ENCODE peak calls at places on chromosome 15, in five cellular contexts. One of them, this sample, is unnamed.

GRCh38 chr15:39594056-39594763 is 13.3 kb downstream of the THBS1 start:
- DNase-seq in HFF-Myc: no peak
- DNase-seq in stromal cell of bone marrow: peak; percentile 4
- DNase-seq in midbrain: no peak
- DNase-seq in neuronal stem cell: no peak
- DNase-seq in this sample: no peak

GRCh38 chr15:48647963-48648362 is 2.5 kb upstream of the FBN1 start:
- DNase-seq in neuronal stem cell: no peak
- DNase-seq in stromal cell of bone marrow: no peak
- DNase-seq in midbrain: peak; percentile 34
- DNase-seq in HFF-Myc: no peak
- DNase-seq in this sample: no peak

GRCh38 chr15:78679089-78679511 is 38.1 kb upstream of the CHRNB4 start:
- DNase-seq in neuronal stem cell: no peak
- DNase-seq in midbrain: no peak
- DNase-seq in stromal cell of bone marrow: no peak
- DNase-seq in HFF-Myc: no peak
- DNase-seq in this sample: no peak

GRCh38 chr15:68298336-68298735 is 20.8 kb downstream of the FEM1B start:
- DNase-seq in midbrain: no peak
- DNase-seq in stromal cell of bone marrow: no peak
- DNase-seq in HFF-Myc: no peak
- DNase-seq in neuronal stem cell: no peak
- DNase-seq in this sample: no peak

GRCh38 chr15:65655457-65655856 is 33.7 kb downstream of the SLC24A1 start:
- DNase-seq in midbrain: no peak
- DNase-seq in stromal cell of bone marrow: no peak
- DNase-seq in HFF-Myc: no peak
- DNase-seq in neuronal stem cell: no peak
- DNase-seq in this sample: no peak

GRCh38 chr15:53378096-53378620 is 381.3 kb downstream of the WDR72 start:
- DNase-seq in stromal cell of bone marrow: no peak
- DNase-seq in midbrain: no peak
- DNase-seq in neuronal stem cell: peak; percentile 32
- DNase-seq in HFF-Myc: no peak
- DNase-seq in this sample: no peak

GRCh38 chr15:74315626-74316025 is 51.8 kb downstream of the CYP11A1 start:
- DNase-seq in midbrain: no peak
- DNase-seq in HFF-Myc: no peak
- DNase-seq in neuronal stem cell: no peak
- DNase-seq in stromal cell of bone marrow: no peak
- DNase-seq in this sample: peak; percentile 60

GRCh38 chr15:37132826-37133417 is 32.6 kb upstream of the MEIS2 start:
- DNase-seq in neuronal stem cell: no peak
- DNase-seq in stromal cell of bone marrow: no peak
- DNase-seq in midbrain: no peak
- DNase-seq in HFF-Myc: no peak
- DNase-seq in this sample: no peak

GRCh38 chr15:69751575-69751974 is 299.0 kb downstream of the RPLP1 start:
- DNase-seq in stromal cell of bone marrow: no peak
- DNase-seq in HFF-Myc: peak; percentile 41
- DNase-seq in midbrain: no peak
- DNase-seq in neuronal stem cell: no peak
- DNase-seq in this sample: no peak

GRCh38 chr15:39429898-39430357 is 151.0 kb upstream of the THBS1 start:
- DNase-seq in HFF-Myc: peak; percentile 58
- DNase-seq in neuronal stem cell: no peak
- DNase-seq in stromal cell of bone marrow: peak; percentile 42
- DNase-seq in midbrain: no peak
- DNase-seq in this sample: no peak

GRCh38 chr15:66653852-66654251 is 48.2 kb upstream of the SMAD6 start:
- DNase-seq in midbrain: no peak
- DNase-seq in HFF-Myc: no peak
- DNase-seq in neuronal stem cell: no peak
- DNase-seq in stromal cell of bone marrow: no peak
- DNase-seq in this sample: no peak

GRCh38 chr15:31488437-31489204 is 162.0 kb downstream of the KLF13 start:
- DNase-seq in stromal cell of bone marrow: peak; percentile 88
- DNase-seq in neuronal stem cell: peak; percentile 76
- DNase-seq in HFF-Myc: peak; percentile 78
- DNase-seq in midbrain: peak; percentile 71
- DNase-seq in this sample: peak; percentile 65

GRCh38 chr15:72487070-72487797 is 13.1 kb downstream of the ARIH1 start:
- DNase-seq in stromal cell of bone marrow: no peak
- DNase-seq in midbrain: no peak
- DNase-seq in neuronal stem cell: no peak
- DNase-seq in HFF-Myc: no peak
- DNase-seq in this sample: no peak

GRCh38 chr15:67501836-67502461 is 19.0 kb upstream of the C15orf61 start:
- DNase-seq in midbrain: peak; percentile 7
- DNase-seq in neuronal stem cell: peak; percentile 56
- DNase-seq in stromal cell of bone marrow: no peak
- DNase-seq in HFF-Myc: no peak
- DNase-seq in this sample: no peak

GRCh38 chr15:63038926-63039673 is 3.4 kb upstream of the TPM1 start:
- DNase-seq in neuronal stem cell: no peak
- DNase-seq in HFF-Myc: no peak
- DNase-seq in stromal cell of bone marrow: no peak
- DNase-seq in midbrain: no peak
- DNase-seq in this sample: no peak

GRCh38 chr15:49752517-49752916 is 131.7 kb downstream of the DTWD1 start:
- DNase-seq in HFF-Myc: no peak
- DNase-seq in stromal cell of bone marrow: no peak
- DNase-seq in midbrain: no peak
- DNase-seq in neuronal stem cell: no peak
- DNase-seq in this sample: no peak

GRCh38 chr15:22866066-22866465 is 27.6 kb downstream of the NIPA2 start:
- DNase-seq in HFF-Myc: no peak
- DNase-seq in midbrain: no peak
- DNase-seq in neuronal stem cell: no peak
- DNase-seq in stromal cell of bone marrow: no peak
- DNase-seq in this sample: no peak

GRCh38 chr15:38652998-38653397 is 88.4 kb upstream of the RASGRP1 start:
- DNase-seq in stromal cell of bone marrow: no peak
- DNase-seq in HFF-Myc: no peak
- DNase-seq in midbrain: no peak
- DNase-seq in neuronal stem cell: no peak
- DNase-seq in this sample: no peak

GRCh38 chr15:98889930-98890695 is 117.5 kb downstream of the PGPEP1L start:
- DNase-seq in stromal cell of bone marrow: peak; percentile 47
- DNase-seq in HFF-Myc: peak; percentile 73
- DNase-seq in midbrain: no peak
- DNase-seq in neuronal stem cell: no peak
- DNase-seq in this sample: no peak

GRCh38 chr15:62560943-62561571 is 396.0 kb upstream of the C2CD4B start:
- DNase-seq in neuronal stem cell: no peak
- DNase-seq in HFF-Myc: no peak
- DNase-seq in stromal cell of bone marrow: no peak
- DNase-seq in midbrain: no peak
- DNase-seq in this sample: no peak

GRCh38 chr15:92365079-92365478 is 28.6 kb upstream of the ST8SIA2 start:
- DNase-seq in HFF-Myc: no peak
- DNase-seq in midbrain: no peak
- DNase-seq in stromal cell of bone marrow: peak; percentile 54
- DNase-seq in neuronal stem cell: no peak
- DNase-seq in this sample: no peak

This sample was measured in GM18507.